ENCODE peak calls at places on chromosomes 4 and X, in five cellular contexts. N, G, D, Y and U are unnamed samples.

GRCh38 chr4:89100853-89101252 is 10.5 kb upstream of the TIGD2 start:
- DNase-seq in N (no peak), G (no peak), D (no peak), Y (no peak), U (no peak)

GRCh38 chr4:1511441-1512041 is 105.3 kb upstream of the NKX1-1 start:
- DNase-seq in N (peak), G (peak), D (peak), Y (peak), U (peak)

GRCh38 chr4:159685406-159686092 is 582.7 kb downstream of the RAPGEF2 start:
- DNase-seq in N (peak), G (peak), D (no peak), Y (no peak), U (no peak)

GRCh38 chrX:63746278-63746677 is 38.7 kb downstream of the ARHGEF9 start:
- DNase-seq in N (no peak), G (no peak), D (no peak), Y (no peak), U (no peak)

GRCh38 chr4:150769235-150769634 is 187.3 kb downstream of the MAB21L2 start:
- DNase-seq in N (peak), G (no peak), D (no peak), Y (no peak), U (peak)

GRCh38 chr4:148445071-148445902 is 3.1 kb upstream of the NR3C2 start:
- DNase-seq in N (no peak), G (no peak), D (peak), Y (peak), U (no peak)

GRCh38 chr4:8050555-8051206 is 107.9 kb downstream of the ABLIM2 start:
- DNase-seq in N (peak), G (peak), D (peak), Y (peak), U (peak)

GRCh38 chrX:133661962-133662839 is 246.9 kb upstream of the GPC4 start:
- DNase-seq in N (no peak), G (no peak), D (no peak), Y (no peak), U (no peak)

GRCh38 chr4:92501456-92501855 is 197.7 kb downstream of the GRID2 start:
- DNase-seq in N (no peak), G (no peak), D (no peak), Y (no peak), U (peak)

GRCh38 chr4:139530833-139531427 is 25.1 kb downstream of the SETD7 start:
- DNase-seq in N (peak), G (no peak), D (peak), Y (no peak), U (no peak)

GRCh38 chrX:20066968-20067708 is 49.6 kb downstream of the MAP7D2 start:
- DNase-seq in N (peak), G (peak), D (peak), Y (no peak), U (no peak)

GRCh38 chr4:185966997-185967775 is 101.8 kb upstream of the TLR3 start:
- DNase-seq in N (peak), G (no peak), D (no peak), Y (no peak), U (no peak)

GRCh38 chr4:62051332-62051731 is 851.2 kb downstream of the ADGRL3 start:
- DNase-seq in N (no peak), G (no peak), D (no peak), Y (no peak), U (no peak)

GRCh38 chr4:14679906-14680305 is 322.4 kb upstream of the CPEB2 start:
- DNase-seq in N (no peak), G (no peak), D (no peak), Y (no peak), U (no peak)

GRCh38 chrX:16687514-16687913 is 25.0 kb downstream of the CTPS2 start:
- DNase-seq in N (no peak), G (no peak), D (no peak), Y (no peak), U (peak)

GRCh38 chr4:140012688-140013087 is 141.3 kb downstream of the MAML3 start:
- DNase-seq in N (peak), G (peak), D (peak), Y (peak), U (peak)

GRCh38 chrX:121254336-121254735 is 206.9 kb downstream of the GLUD2 start:
- DNase-seq in N (peak), G (no peak), D (no peak), Y (no peak), U (no peak)
- TF ChIP-seq CTCF in N (peak), G (no peak), D (no peak), Y (no peak), U (peak)

GRCh38 chrX:119685225-119686066 is 7.5 kb downstream of the SEPTIN6 start:
- DNase-seq in N (no peak), G (no peak), D (no peak), Y (peak), U (no peak)
- H3K4me3 ChIP-seq in N (no peak), G (no peak), D (no peak), Y (no peak), U (no peak)

GRCh38 chrX:50905334-50905733 is 5.2 kb upstream of the BMP15 start:
- DNase-seq in N (no peak), G (no peak), D (peak), Y (no peak), U (no peak)

GRCh38 chrX:50903387-50904027 is 7.0 kb upstream of the BMP15 start:
- DNase-seq in N (peak), G (peak), D (peak), Y (no peak), U (peak)
- TF ChIP-seq CTCF in N (peak), G (peak), D (peak), Y (peak), U (peak)

DNA sequence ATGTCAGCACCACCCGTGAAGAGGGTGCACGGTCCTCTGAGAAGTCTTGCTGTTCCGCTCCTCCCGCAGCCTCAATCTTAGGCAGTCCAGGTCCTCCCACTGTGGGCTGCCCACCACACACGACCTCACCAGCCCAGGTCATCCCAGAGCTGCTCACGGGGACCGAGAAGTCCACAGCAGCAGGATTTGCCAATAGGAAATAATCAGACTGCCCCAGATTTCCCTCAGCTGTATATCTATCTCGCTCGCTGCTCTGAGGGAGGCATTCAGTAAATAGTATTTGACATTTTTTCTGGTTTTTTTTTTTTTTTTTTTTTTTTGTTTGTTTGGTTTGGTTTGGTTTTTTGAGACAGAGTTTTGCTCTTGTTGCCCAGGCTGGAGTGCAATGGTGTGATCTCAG is 83.8 kb downstream of the STOX2 start:
- DNase-seq in N (no peak), G (no peak), D (no peak), Y (no peak), U (no peak)
- H3K4me3 ChIP-seq in N (no peak), G (no peak), D (no peak), Y (peak), U (no peak)

GRCh38 chrX:45842916-45843315 is 642.2 kb upstream of the DIPK2B start:
- DNase-seq in N (no peak), G (no peak), D (no peak), Y (no peak), U (no peak)

GRCh38 chrX:45842207-45842900 is 641.7 kb upstream of the DIPK2B start:
- DNase-seq in N (no peak), G (no peak), D (no peak), Y (no peak), U (no peak)

GRCh38 chrX:45845142-45845541 is 644.5 kb upstream of the DIPK2B start:
- DNase-seq in N (no peak), G (no peak), D (no peak), Y (no peak), U (no peak)

GRCh38 chrX:45846328-45846727 is 645.7 kb upstream of the DIPK2B start:
- DNase-seq in N (no peak), G (no peak), D (no peak), Y (no peak), U (no peak)

GRCh38 chrX:45843518-45843917 is 642.8 kb upstream of the DIPK2B start:
- DNase-seq in N (peak), G (no peak), D (no peak), Y (no peak), U (no peak)
- TF ChIP-seq CTCF in N (peak), G (peak), D (no peak), Y (peak), U (peak)

GRCh38 chr4:2805712-2806391 is 13.0 kb downstream of the SH3BP2 start:
- DNase-seq in N (no peak), G (no peak), D (peak), Y (peak), U (no peak)
- H3K4me3 ChIP-seq in N (no peak), G (no peak), D (no peak), Y (no peak), U (no peak)

GRCh38 chrX:126485371-126485770 is 67.2 kb downstream of the DCAF12L1 start:
- DNase-seq in N (no peak), G (no peak), D (no peak), Y (no peak), U (no peak)
- TF ChIP-seq CTCF in N (no peak), G (no peak), D (no peak), Y (no peak), U (no peak)

GRCh38 chr4:125358453-125358852 is 43.7 kb downstream of the FAT4 start:
- DNase-seq in N (no peak), G (no peak), D (no peak), Y (no peak), U (no peak)
- H3K4me3 ChIP-seq in N (no peak), G (no peak), D (no peak), Y (no peak), U (no peak)